ENCODE peak calls at places on chromosomes 11 and 22, in eight cellular contexts. V, O, H, N, C, A, M and S are unnamed samples.

GRCh38 chr11:81990659-81991443 is 742.8 kb downstream of the FAM181B start:
- DNase-seq in V (no peak), O (no peak), H (peak; percentile 68), N (no peak), C (no peak), A (no peak), M (no peak), S (no peak)

GRCh38 chr11:87223816-87224215 is 186.1 kb downstream of the TMEM135 start:
- DNase-seq in V (no peak), O (no peak), H (no peak), N (no peak), C (peak; percentile 31), A (peak; percentile 75), M (no peak), S (no peak)

GRCh38 chr11:75858613-75859012 is 43.6 kb downstream of the UVRAG start:
- DNase-seq in V (no peak), O (no peak), H (no peak), N (no peak), C (peak; percentile 71), A (peak; percentile 72), M (peak; percentile 29), S (peak; percentile 84)

GRCh38 chr11:128848815-128849455 is 18.2 kb downstream of the KCNJ1 start:
- DNase-seq in V (peak; percentile 71), O (peak; percentile 72), H (peak; percentile 93), N (peak; percentile 39), C (peak; percentile 60), A (no peak), M (peak; percentile 77), S (peak; percentile 69)

GRCh38 chr11:11620251-11620965 is 1.4 kb downstream of the GALNT18 start:
- DNase-seq in V (peak; percentile 26), O (no peak), H (peak; percentile 78), N (no peak), C (peak; percentile 50), A (peak; percentile 17), M (peak; percentile 0), S (no peak)

GRCh38 chr11:88353386-88353785 is 15.8 kb upstream of the CTSC start:
- DNase-seq in V (no peak), O (no peak), H (no peak), N (no peak), C (no peak), A (no peak), M (no peak), S (no peak)

GRCh38 chr11:15911377-15912044 is 444.8 kb downstream of the SOX6 start:
- DNase-seq in V (no peak), O (no peak), H (no peak), N (no peak), C (no peak), A (no peak), M (peak; percentile 85), S (no peak)

GRCh38 chr11:91966368-91966767 is 258.2 kb upstream of the FAT3 start:
- DNase-seq in V (no peak), O (no peak), H (no peak), N (no peak), C (no peak), A (no peak), M (no peak), S (no peak)

GRCh38 chr22:46576556-46577351 is 39.3 kb upstream of the CELSR1 start:
- DNase-seq in V (peak; percentile 70), O (no peak), H (peak; percentile 91), N (peak; percentile 71), C (peak; percentile 84), A (peak; percentile 55), M (peak; percentile 72), S (peak; percentile 66)

GRCh38 chr22:36073476-36073875 is 44.9 kb upstream of the RBFOX2 start:
- DNase-seq in V (no peak), O (no peak), H (no peak), N (no peak), C (peak; percentile 64), A (peak; percentile 76), M (no peak), S (no peak)

DNA sequence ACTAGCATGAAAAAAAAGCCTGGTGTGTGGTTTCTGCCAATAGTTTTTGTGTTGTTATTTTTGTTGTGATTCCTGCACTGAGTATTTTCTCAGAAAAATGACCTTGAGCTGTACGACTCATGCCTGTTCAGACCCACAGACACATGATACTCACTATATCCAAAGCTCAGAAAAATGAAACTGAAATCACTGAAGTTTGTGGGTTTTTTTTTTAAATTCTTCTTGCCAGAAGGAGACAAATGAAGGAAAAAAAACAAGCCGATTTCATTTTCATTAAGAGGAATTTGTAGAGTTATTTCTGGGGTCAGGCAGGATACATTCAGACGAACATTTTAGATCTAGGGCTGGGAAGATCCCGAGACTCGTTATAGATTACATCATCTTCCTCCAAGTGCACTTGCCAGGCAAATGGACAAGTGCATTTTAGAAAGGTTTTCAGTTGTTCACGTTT is 60.4 kb downstream of the BMAL1 start:
- DNase-seq in V (peak; percentile 44), O (no peak), H (no peak), N (no peak), C (peak; percentile 74), A (peak; percentile 83), M (peak; percentile 3), S (peak; percentile 16)
- H3K4me3 ChIP-seq in V (peak overlapping the region; percentile 21), O (no peak overlapping the region), H (peak overlapping the region; percentile 46), N (no peak overlapping the region), C (peak overlapping the region; percentile 71), A (peak overlapping the region; percentile 43), M (peak overlapping the region; percentile 21), S (no peak overlapping the region)

GRCh38 chr11:636511-637332 is at the start of gene DRD4:
- DNase-seq in V (no peak), O (no peak), H (no peak), N (no peak), C (peak; percentile 66), A (no peak), M (no peak), S (no peak)
- H3K4me3 ChIP-seq in V (no peak within 1 kb of the TSS), O (peak within 1 kb of the TSS; percentile 26), H (peak within 1 kb of the TSS; percentile 55), N (no peak within 1 kb of the TSS), C (peak within 1 kb of the TSS; percentile 35), A (no peak within 1 kb of the TSS), M (peak within 1 kb of the TSS; percentile 15), S (no peak within 1 kb of the TSS)

GRCh38 chr22:43956805-43957463 is 1.7 kb downstream of the SAMM50 start:
- DNase-seq in V (no peak), O (no peak), H (no peak), N (no peak), C (no peak), A (no peak), M (no peak), S (no peak)
- H3K4me3 ChIP-seq in V (peak overlapping the region; percentile 99), O (no peak overlapping the region), H (peak overlapping the region; percentile 97), N (no peak overlapping the region), C (peak overlapping the region; percentile 88), A (no peak overlapping the region), M (peak overlapping the region; percentile 96), S (peak overlapping the region; percentile 99)

DNA sequence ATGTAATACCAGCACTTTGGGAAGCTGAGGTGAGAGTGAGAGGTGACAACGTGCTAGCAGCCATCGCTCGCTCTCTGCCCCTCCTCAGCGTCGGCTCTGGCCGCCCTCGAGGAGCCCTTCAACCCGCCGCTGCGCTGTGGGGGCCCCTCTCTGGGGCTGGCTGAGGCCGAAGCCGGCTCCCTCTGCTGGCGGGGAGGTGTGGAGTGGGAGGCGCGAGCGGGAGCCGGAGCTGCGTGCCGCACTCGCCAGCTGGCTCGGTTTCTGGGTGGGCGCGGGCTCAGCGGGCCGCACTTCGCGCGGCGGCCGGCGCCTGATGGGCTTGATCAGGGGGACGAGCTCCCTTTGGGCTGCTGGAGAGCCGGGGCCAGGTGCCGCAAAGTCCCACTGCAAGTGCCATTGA is 98.9 kb upstream of the UBASH3B start:
- DNase-seq in V (no peak), O (no peak), H (peak; percentile 75), N (no peak), C (peak; percentile 69), A (no peak), M (peak; percentile 31), S (no peak)
- H3K4me3 ChIP-seq in V (no peak overlapping the region), O (no peak overlapping the region), H (peak overlapping the region; percentile 46), N (no peak overlapping the region), C (peak overlapping the region; percentile 73), A (no peak overlapping the region), M (no peak overlapping the region), S (no peak overlapping the region)

DNA sequence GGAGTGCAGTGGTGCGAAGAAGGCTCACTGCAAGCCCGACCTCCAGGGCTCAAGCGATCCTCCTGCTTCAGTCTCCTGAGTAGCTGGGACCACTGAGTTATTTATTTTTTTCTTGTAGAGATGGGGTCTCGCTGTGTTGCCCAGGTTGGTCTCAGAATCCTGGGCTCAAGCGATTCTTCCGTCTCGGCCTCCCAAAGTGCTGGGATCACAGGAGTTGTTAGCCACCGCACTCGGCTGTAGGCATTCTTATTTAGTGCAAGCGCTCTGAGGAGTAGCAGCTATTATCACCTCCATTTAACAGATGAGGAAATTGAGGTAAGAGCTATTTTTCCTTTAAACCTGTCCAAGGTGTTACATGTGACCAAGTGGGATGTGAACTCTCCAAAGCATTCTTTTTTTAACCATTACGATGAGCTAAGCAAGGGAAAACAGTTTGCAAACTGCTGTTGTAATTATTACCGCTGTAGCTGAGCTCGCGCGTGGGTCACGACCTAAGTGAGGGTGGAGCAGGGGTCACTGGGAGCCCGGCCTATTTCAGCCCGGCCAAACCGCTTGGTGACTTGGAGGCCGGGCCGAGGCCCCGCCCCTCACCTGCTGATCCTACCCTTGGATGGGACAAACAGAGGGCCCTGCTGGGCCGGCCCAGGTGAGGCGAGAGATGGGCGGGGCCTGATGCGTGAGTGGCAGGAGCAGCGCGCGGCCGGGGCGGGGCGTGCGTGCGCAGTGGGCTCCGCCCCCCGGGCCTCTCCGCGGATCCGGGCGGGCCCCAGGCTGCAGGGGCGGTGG is 449 bp upstream of the KREMEN1 start:
- DNase-seq in V (peak; percentile 86), O (peak; percentile 94), H (peak; percentile 95), N (peak; percentile 80), C (peak; percentile 92), A (peak; percentile 48), M (peak; percentile 84), S (peak; percentile 70)
- H3K4me3 ChIP-seq in V (peak overlapping the region; percentile 38), O (no peak overlapping the region), H (peak overlapping the region; percentile 80), N (peak overlapping the region; percentile 55), C (peak overlapping the region; percentile 65), A (peak overlapping the region; percentile 43), M (peak overlapping the region; percentile 71), S (peak overlapping the region; percentile 25)

GRCh38 chr22:45548441-45548840 is 45.8 kb downstream of the FBLN1 start:
- DNase-seq in V (no peak), O (no peak), H (no peak), N (no peak), C (no peak), A (no peak), M (no peak), S (no peak)
- H3K4me3 ChIP-seq in V (no peak overlapping the region), O (no peak overlapping the region), H (no peak overlapping the region), N (no peak overlapping the region), C (no peak overlapping the region), A (no peak overlapping the region), M (no peak overlapping the region), S (no peak overlapping the region)

DNA sequence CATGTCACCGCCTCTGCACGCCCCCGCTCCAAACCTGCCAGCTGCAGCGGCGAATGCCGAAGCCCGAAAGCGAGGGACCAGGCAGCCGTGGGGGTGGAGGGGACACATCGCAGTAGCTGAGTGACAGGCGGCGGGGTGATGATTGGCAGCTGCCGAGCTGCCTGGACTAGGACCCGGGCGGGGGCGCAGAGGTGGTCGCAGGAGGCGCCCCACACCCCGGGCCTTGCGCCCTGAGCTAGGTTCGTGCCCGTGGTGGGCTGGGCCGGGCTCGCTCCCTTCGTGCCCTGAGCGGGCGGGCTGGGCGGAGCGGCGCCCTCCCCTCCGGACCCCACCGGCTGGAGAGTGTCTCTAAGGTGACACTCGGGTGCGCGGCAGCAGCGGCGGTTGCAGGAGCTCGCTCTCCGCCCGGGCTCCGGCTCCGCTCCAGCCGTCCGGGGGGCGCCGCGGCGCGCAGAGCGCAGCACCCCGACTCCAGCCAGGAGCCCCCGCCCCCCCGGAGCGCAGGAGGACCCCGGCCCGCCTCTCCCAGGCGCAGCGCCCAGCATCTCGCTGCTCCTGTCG is 14.6 kb upstream of the DGKZ start:
- DNase-seq in V (no peak), O (no peak), H (no peak), N (peak; percentile 67), C (peak; percentile 23), A (no peak), M (peak; percentile 68), S (no peak)
- H3K4me3 ChIP-seq in V (no peak overlapping the region), O (peak overlapping the region; percentile 55), H (peak overlapping the region; percentile 72), N (peak overlapping the region; percentile 47), C (peak overlapping the region; percentile 50), A (no peak overlapping the region), M (peak overlapping the region; percentile 54), S (no peak overlapping the region)

GRCh38 chr11:95863486-95864140 is 60.3 kb downstream of the MTMR2 start:
- DNase-seq in V (no peak), O (no peak), H (no peak), N (no peak), C (peak; percentile 84), A (peak; percentile 90), M (no peak), S (no peak)
- H3K4me3 ChIP-seq in V (no peak overlapping the region), O (no peak overlapping the region), H (no peak overlapping the region), N (no peak overlapping the region), C (peak overlapping the region; percentile 6), A (no peak overlapping the region), M (no peak overlapping the region), S (no peak overlapping the region)